ENCODE peak calls at places on chromosomes 12 and 14, in six cellular contexts. One of them, this sample, is unnamed.

GRCh38 chr14:19800282-19801117 is 3.1 kb upstream of the OR4N2 start:
- DNase-seq in Panc1: no peak
- DNase-seq in WERI-Rb-1: peak
- DNase-seq in left ventricle myocardium inferior: no peak
- DNase-seq in transverse colon: no peak
- DNase-seq in CD8-positive, alpha-beta memory T cell: no peak
- DNase-seq in this sample: no peak

GRCh38 chr12:70197362-70197744 is 45.9 kb upstream of the CNOT2 start:
- DNase-seq in Panc1: no peak
- DNase-seq in WERI-Rb-1: no peak
- DNase-seq in left ventricle myocardium inferior: no peak
- DNase-seq in transverse colon: no peak
- DNase-seq in CD8-positive, alpha-beta memory T cell: no peak
- DNase-seq in this sample: no peak

GRCh38 chr12:89333564-89334252 is 18.6 kb downstream of the DUSP6 start:
- DNase-seq in Panc1: no peak
- DNase-seq in WERI-Rb-1: no peak
- DNase-seq in left ventricle myocardium inferior: no peak
- DNase-seq in transverse colon: peak
- DNase-seq in CD8-positive, alpha-beta memory T cell: no peak
- DNase-seq in this sample: peak

GRCh38 chr14:64945431-64945830 is 2.9 kb upstream of the GPX2 start:
- DNase-seq in Panc1: no peak
- DNase-seq in WERI-Rb-1: no peak
- DNase-seq in left ventricle myocardium inferior: no peak
- DNase-seq in transverse colon: no peak
- DNase-seq in CD8-positive, alpha-beta memory T cell: no peak
- DNase-seq in this sample: no peak

GRCh38 chr14:29814153-29815057 is 113.2 kb downstream of the PRKD1 start:
- DNase-seq in Panc1: no peak
- DNase-seq in WERI-Rb-1: no peak
- DNase-seq in left ventricle myocardium inferior: peak
- DNase-seq in transverse colon: peak
- DNase-seq in CD8-positive, alpha-beta memory T cell: no peak
- DNase-seq in this sample: no peak

GRCh38 chr12:6536894-6537579 is 2.7 kb downstream of the GAPDH start:
- DNase-seq in Panc1: no peak
- DNase-seq in WERI-Rb-1: no peak
- DNase-seq in left ventricle myocardium inferior: no peak
- DNase-seq in transverse colon: no peak
- DNase-seq in CD8-positive, alpha-beta memory T cell: no peak
- DNase-seq in this sample: no peak

GRCh38 chr12:132489078-132489601 is 811 bp upstream of the FBRSL1 start:
- DNase-seq in Panc1: no peak
- DNase-seq in WERI-Rb-1: no peak
- DNase-seq in left ventricle myocardium inferior: peak
- DNase-seq in transverse colon: peak
- DNase-seq in CD8-positive, alpha-beta memory T cell: peak
- DNase-seq in this sample: no peak

GRCh38 chr14:22978873-22979671 is 3.3 kb downstream of the AJUBA start:
- DNase-seq in Panc1: no peak
- DNase-seq in WERI-Rb-1: no peak
- DNase-seq in left ventricle myocardium inferior: no peak
- DNase-seq in transverse colon: no peak
- DNase-seq in CD8-positive, alpha-beta memory T cell: no peak
- DNase-seq in this sample: no peak

GRCh38 chr14:93116676-93117200 is 1.0 kb upstream of the ITPK1 start:
- DNase-seq in Panc1: no peak
- DNase-seq in WERI-Rb-1: no peak
- DNase-seq in left ventricle myocardium inferior: no peak
- DNase-seq in transverse colon: no peak
- DNase-seq in CD8-positive, alpha-beta memory T cell: no peak
- DNase-seq in this sample: no peak

GRCh38 chr12:88960213-88960878 is 380.1 kb upstream of the KITLG start:
- DNase-seq in Panc1: no peak
- DNase-seq in WERI-Rb-1: no peak
- DNase-seq in left ventricle myocardium inferior: no peak
- DNase-seq in transverse colon: no peak
- DNase-seq in CD8-positive, alpha-beta memory T cell: no peak
- DNase-seq in this sample: peak

GRCh38 chr12:25781223-25781622 is 177.3 kb upstream of the RASSF8 start:
- DNase-seq in Panc1: no peak
- DNase-seq in WERI-Rb-1: no peak
- DNase-seq in left ventricle myocardium inferior: no peak
- DNase-seq in transverse colon: no peak
- DNase-seq in CD8-positive, alpha-beta memory T cell: no peak
- DNase-seq in this sample: no peak

GRCh38 chr12:73465106-73465505 is 1072.5 kb upstream of the ATXN7L3B start:
- DNase-seq in Panc1: no peak
- DNase-seq in WERI-Rb-1: no peak
- DNase-seq in left ventricle myocardium inferior: no peak
- DNase-seq in transverse colon: no peak
- DNase-seq in CD8-positive, alpha-beta memory T cell: no peak
- DNase-seq in this sample: no peak

GRCh38 chr12:58387199-58387598 is 445.8 kb downstream of the ATP23 start:
- DNase-seq in Panc1: no peak
- DNase-seq in WERI-Rb-1: no peak
- DNase-seq in left ventricle myocardium inferior: no peak
- DNase-seq in transverse colon: no peak
- DNase-seq in CD8-positive, alpha-beta memory T cell: no peak
- DNase-seq in this sample: no peak

GRCh38 chr12:92472198-92472597 is 230.6 kb upstream of the PLEKHG7 start:
- DNase-seq in Panc1: no peak
- DNase-seq in WERI-Rb-1: no peak
- DNase-seq in left ventricle myocardium inferior: no peak
- DNase-seq in transverse colon: no peak
- DNase-seq in CD8-positive, alpha-beta memory T cell: no peak
- DNase-seq in this sample: no peak

GRCh38 chr14:64507376-64508156 is 3.0 kb downstream of the ZBTB1 start:
- DNase-seq in Panc1: no peak
- DNase-seq in WERI-Rb-1: no peak
- DNase-seq in left ventricle myocardium inferior: no peak
- DNase-seq in transverse colon: no peak
- DNase-seq in CD8-positive, alpha-beta memory T cell: no peak
- DNase-seq in this sample: no peak

GRCh38 chr14:54086780-54087179 is 130.2 kb upstream of the BMP4 start:
- DNase-seq in Panc1: no peak
- DNase-seq in WERI-Rb-1: no peak
- DNase-seq in left ventricle myocardium inferior: no peak
- DNase-seq in transverse colon: peak
- DNase-seq in CD8-positive, alpha-beta memory T cell: no peak
- DNase-seq in this sample: no peak
- H3K27ac ChIP-seq in Panc1: no peak
- H3K27ac ChIP-seq in WERI-Rb-1: no peak
- H3K27ac ChIP-seq in left ventricle myocardium inferior: no peak
- H3K27ac ChIP-seq in transverse colon: peak
- H3K27ac ChIP-seq in CD8-positive, alpha-beta memory T cell: no peak
- H3K27ac ChIP-seq in this sample: no peak

GRCh38 chr14:47366006-47366405 is 309.4 kb downstream of the MDGA2 start:
- DNase-seq in Panc1: no peak
- DNase-seq in WERI-Rb-1: no peak
- DNase-seq in left ventricle myocardium inferior: no peak
- DNase-seq in transverse colon: no peak
- DNase-seq in CD8-positive, alpha-beta memory T cell: no peak
- DNase-seq in this sample: no peak

GRCh38 chr14:47365248-47365647 is 310.2 kb downstream of the MDGA2 start:
- DNase-seq in Panc1: no peak
- DNase-seq in WERI-Rb-1: no peak
- DNase-seq in left ventricle myocardium inferior: no peak
- DNase-seq in transverse colon: no peak
- DNase-seq in CD8-positive, alpha-beta memory T cell: no peak
- DNase-seq in this sample: no peak
- H3K27ac ChIP-seq in Panc1: no peak
- H3K27ac ChIP-seq in WERI-Rb-1: no peak
- H3K27ac ChIP-seq in left ventricle myocardium inferior: no peak
- H3K27ac ChIP-seq in transverse colon: no peak
- H3K27ac ChIP-seq in CD8-positive, alpha-beta memory T cell: no peak
- H3K27ac ChIP-seq in this sample: no peak

DNA sequence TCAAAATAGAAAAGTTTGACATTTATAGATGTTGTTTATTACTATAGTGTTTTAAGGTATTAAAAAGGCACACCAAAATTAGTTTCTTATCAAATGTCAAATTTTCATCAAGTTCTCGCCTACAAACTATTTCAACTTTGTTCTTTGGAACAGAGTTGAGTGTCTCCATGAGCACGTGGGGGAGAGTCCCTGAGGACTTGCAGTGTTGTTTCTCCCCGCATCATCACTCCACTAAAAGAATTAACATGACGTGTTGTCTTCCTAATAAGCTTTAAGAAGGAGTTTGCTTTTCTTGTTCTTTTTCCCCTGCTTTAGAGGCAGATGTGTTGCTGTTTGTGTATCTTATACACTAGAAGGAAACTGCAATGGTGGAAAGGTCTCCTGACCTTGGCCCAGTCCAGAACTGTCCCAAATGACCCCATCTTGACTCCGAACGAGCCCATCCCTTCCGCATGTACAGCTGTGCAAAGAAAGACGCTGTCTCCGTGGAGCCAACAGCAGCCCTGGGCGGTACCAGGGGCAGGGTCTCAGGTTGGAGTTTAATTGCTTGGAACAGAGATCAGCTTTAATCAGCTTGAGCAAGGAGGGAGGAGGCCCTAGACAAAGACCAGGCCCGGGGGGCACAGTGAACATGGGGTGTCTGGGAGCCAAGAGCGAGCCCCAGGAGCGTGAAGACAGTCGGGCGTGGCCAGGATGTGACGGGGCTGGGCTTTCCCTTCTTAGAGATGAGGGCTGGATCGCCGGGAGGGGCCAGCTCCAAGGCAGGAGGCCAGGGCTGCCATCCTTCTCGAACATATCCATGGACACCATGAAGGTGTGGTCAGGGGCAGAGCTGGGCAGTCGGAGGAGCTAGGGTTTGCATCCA is 215.5 kb upstream of the RTL1 start:
- DNase-seq in Panc1: no peak
- DNase-seq in WERI-Rb-1: no peak
- DNase-seq in left ventricle myocardium inferior: peak
- DNase-seq in transverse colon: no peak
- DNase-seq in CD8-positive, alpha-beta memory T cell: no peak
- DNase-seq in this sample: no peak
- H3K27ac ChIP-seq in Panc1: no peak
- H3K27ac ChIP-seq in WERI-Rb-1: no peak
- H3K27ac ChIP-seq in left ventricle myocardium inferior: peak
- H3K27ac ChIP-seq in transverse colon: no peak
- H3K27ac ChIP-seq in CD8-positive, alpha-beta memory T cell: no peak
- H3K27ac ChIP-seq in this sample: no peak

GRCh38 chr12:3152892-3153291 is 75.7 kb downstream of the TSPAN9 start:
- DNase-seq in Panc1: no peak
- DNase-seq in WERI-Rb-1: no peak
- DNase-seq in left ventricle myocardium inferior: no peak
- DNase-seq in transverse colon: no peak
- DNase-seq in CD8-positive, alpha-beta memory T cell: no peak
- DNase-seq in this sample: no peak
- H3K27ac ChIP-seq in Panc1: no peak
- H3K27ac ChIP-seq in WERI-Rb-1: no peak
- H3K27ac ChIP-seq in left ventricle myocardium inferior: peak
- H3K27ac ChIP-seq in transverse colon: no peak
- H3K27ac ChIP-seq in CD8-positive, alpha-beta memory T cell: no peak
- H3K27ac ChIP-seq in this sample: no peak

GRCh38 chr14:52944267-52944666 is 6.6 kb downstream of the FERMT2 start:
- DNase-seq in Panc1: no peak
- DNase-seq in WERI-Rb-1: no peak
- DNase-seq in left ventricle myocardium inferior: no peak
- DNase-seq in transverse colon: no peak
- DNase-seq in CD8-positive, alpha-beta memory T cell: no peak
- DNase-seq in this sample: no peak
- H3K27ac ChIP-seq in Panc1: no peak
- H3K27ac ChIP-seq in WERI-Rb-1: no peak
- H3K27ac ChIP-seq in left ventricle myocardium inferior: no peak
- H3K27ac ChIP-seq in transverse colon: peak
- H3K27ac ChIP-seq in CD8-positive, alpha-beta memory T cell: no peak
- H3K27ac ChIP-seq in this sample: no peak

GRCh38 chr14:77307099-77307496 is 13.6 kb downstream of the POMT2 start:
- DNase-seq in Panc1: no peak
- DNase-seq in WERI-Rb-1: peak
- DNase-seq in left ventricle myocardium inferior: no peak
- DNase-seq in transverse colon: no peak
- DNase-seq in CD8-positive, alpha-beta memory T cell: no peak
- DNase-seq in this sample: no peak
- H3K27ac ChIP-seq in Panc1: no peak
- H3K27ac ChIP-seq in WERI-Rb-1: peak
- H3K27ac ChIP-seq in left ventricle myocardium inferior: peak
- H3K27ac ChIP-seq in transverse colon: peak
- H3K27ac ChIP-seq in CD8-positive, alpha-beta memory T cell: no peak
- H3K27ac ChIP-seq in this sample: no peak

GRCh38 chr12:54509660-54510059 is 12.1 kb downstream of the NCKAP1L start:
- DNase-seq in Panc1: no peak
- DNase-seq in WERI-Rb-1: no peak
- DNase-seq in left ventricle myocardium inferior: no peak
- DNase-seq in transverse colon: no peak
- DNase-seq in CD8-positive, alpha-beta memory T cell: no peak
- DNase-seq in this sample: no peak

GRCh38 chr12:54502485-54502884 is 4.9 kb downstream of the NCKAP1L start:
- DNase-seq in Panc1: no peak
- DNase-seq in WERI-Rb-1: no peak
- DNase-seq in left ventricle myocardium inferior: no peak
- DNase-seq in transverse colon: no peak
- DNase-seq in CD8-positive, alpha-beta memory T cell: no peak
- DNase-seq in this sample: no peak

DNA sequence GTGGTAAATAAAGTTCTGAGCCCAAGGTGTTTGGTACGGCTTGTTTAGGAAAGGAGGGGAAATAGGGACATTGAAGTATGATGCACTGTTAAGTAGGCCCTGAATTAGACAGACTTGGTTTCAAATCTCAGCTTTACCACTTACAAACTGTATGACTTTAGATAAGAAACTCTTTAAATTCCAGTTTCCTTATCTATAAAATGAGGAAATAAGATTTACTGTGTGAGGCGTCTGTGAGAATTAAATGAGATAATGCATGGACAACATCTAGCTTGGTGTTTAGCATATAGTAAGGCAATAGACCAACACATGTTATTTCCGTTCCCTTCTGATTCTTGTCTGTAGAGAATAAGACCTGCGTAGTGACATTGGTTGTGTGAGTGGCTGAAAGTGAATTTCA is 7.0 kb downstream of the NCKAP1L start:
- DNase-seq in Panc1: no peak
- DNase-seq in WERI-Rb-1: no peak
- DNase-seq in left ventricle myocardium inferior: no peak
- DNase-seq in transverse colon: no peak
- DNase-seq in CD8-positive, alpha-beta memory T cell: no peak
- DNase-seq in this sample: no peak
- H3K27ac ChIP-seq in Panc1: no peak
- H3K27ac ChIP-seq in WERI-Rb-1: no peak
- H3K27ac ChIP-seq in left ventricle myocardium inferior: no peak
- H3K27ac ChIP-seq in transverse colon: no peak
- H3K27ac ChIP-seq in CD8-positive, alpha-beta memory T cell: no peak
- H3K27ac ChIP-seq in this sample: no peak

GRCh38 chr14:71776463-71777359 is 155.5 kb upstream of the RGS6 start:
- DNase-seq in Panc1: no peak
- DNase-seq in WERI-Rb-1: peak
- DNase-seq in left ventricle myocardium inferior: no peak
- DNase-seq in transverse colon: no peak
- DNase-seq in CD8-positive, alpha-beta memory T cell: no peak
- DNase-seq in this sample: no peak
- H3K27ac ChIP-seq in Panc1: no peak
- H3K27ac ChIP-seq in WERI-Rb-1: no peak
- H3K27ac ChIP-seq in left ventricle myocardium inferior: no peak
- H3K27ac ChIP-seq in transverse colon: no peak
- H3K27ac ChIP-seq in CD8-positive, alpha-beta memory T cell: no peak
- H3K27ac ChIP-seq in this sample: no peak

GRCh38 chr12:127501916-127502315 is 765.1 kb upstream of the TMEM132C start:
- DNase-seq in Panc1: no peak
- DNase-seq in WERI-Rb-1: no peak
- DNase-seq in left ventricle myocardium inferior: no peak
- DNase-seq in transverse colon: no peak
- DNase-seq in CD8-positive, alpha-beta memory T cell: no peak
- DNase-seq in this sample: no peak
- H3K27ac ChIP-seq in Panc1: no peak
- H3K27ac ChIP-seq in WERI-Rb-1: no peak
- H3K27ac ChIP-seq in left ventricle myocardium inferior: no peak
- H3K27ac ChIP-seq in transverse colon: no peak
- H3K27ac ChIP-seq in CD8-positive, alpha-beta memory T cell: no peak
- H3K27ac ChIP-seq in this sample: no peak

This sample was measured in MM.1S.